ENCODE peak calls at places on chromosome 22, in six cellular contexts. E is AG10803, F is fibroblast of the aortic adventitia, I is psoas muscle, K is left ventricle myocardium inferior, Q is OCI-LY7. A is an unnamed sample.

GRCh38 chr22:35065796-35066218 is at the start of gene ISX:
- DNase-seq in Q (no peak), I (no peak), K (no peak), F (no peak), E (no peak), A (no peak)

GRCh38 chr22:31970490-31971444 is 26.4 kb downstream of the YWHAH start:
- DNase-seq in I (peak; percentile 90), E (peak; percentile 40), F (peak; percentile 55), Q (peak; percentile 63), K (peak; percentile 77), A (peak; percentile 86)

GRCh38 chr22:17675584-17675983 is 37.0 kb downstream of the BCL2L13 start:
- DNase-seq in K (no peak), F (no peak), E (no peak), Q (no peak), I (no peak), A (no peak)

GRCh38 chr22:17108256-17109112 is 12.7 kb downstream of the TMEM121B start:
- DNase-seq in I (no peak), K (no peak), F (no peak), E (no peak), Q (no peak), A (no peak)

GRCh38 chr22:36334838-36335603 is 52.7 kb downstream of the MYH9 start:
- DNase-seq in F (peak; percentile 47), K (no peak), E (peak; percentile 85), I (no peak), Q (no peak), A (peak; percentile 69)

GRCh38 chr22:24996420-24996952 is 44.0 kb downstream of the KIAA1671 start:
- DNase-seq in I (no peak), Q (no peak), E (peak; percentile 11), F (peak; percentile 61), K (no peak), A (no peak)

GRCh38 chr22:48577014-48577690 is 1250.5 kb downstream of the BRD1 start:
- DNase-seq in I (peak; percentile 44), Q (no peak), F (no peak), K (no peak), E (no peak), A (no peak)

GRCh38 chr22:36182871-36183270 is 18.7 kb downstream of the APOL4 start:
- DNase-seq in F (peak; percentile 27), Q (no peak), E (peak; percentile 42), I (no peak), K (no peak), A (no peak)

GRCh38 chr22:31857247-31857646 is 87.1 kb upstream of the YWHAH start:
- DNase-seq in E (no peak), K (no peak), Q (no peak), I (no peak), F (no peak), A (no peak)

GRCh38 chr22:48238018-48238915 is 1475.8 kb downstream of the TBC1D22A start:
- DNase-seq in E (no peak), K (no peak), Q (no peak), F (no peak), I (no peak), A (no peak)

GRCh38 chr22:36770116-36770945 is 5.6 kb downstream of the IFT27 start:
- DNase-seq in I (no peak), F (no peak), E (no peak), K (no peak), Q (no peak), A (no peak)

GRCh38 chr22:41226728-41227655 is 13.7 kb downstream of the CHADL start:
- DNase-seq in E (no peak), Q (no peak), F (no peak), K (no peak), I (no peak), A (no peak)

GRCh38 chr22:47129902-47130301 is 367.5 kb downstream of the TBC1D22A start:
- DNase-seq in E (no peak), F (no peak), Q (no peak), I (no peak), K (peak; percentile 7), A (peak; percentile 24)

GRCh38 chr22:29108137-29108536 is 35.3 kb downstream of the KREMEN1 start:
- DNase-seq in I (no peak), Q (no peak), K (no peak), E (peak; percentile 67), F (peak; percentile 37), A (no peak)

GRCh38 chr22:32103648-32104326 is 55.3 kb downstream of the C22orf42 start:
- DNase-seq in K (no peak), I (no peak), E (peak; percentile 5), Q (peak; percentile 11), F (peak; percentile 16), A (no peak)

GRCh38 chr22:40782521-40782920 is 36.6 kb downstream of the SLC25A17 start:
- DNase-seq in I (no peak), K (no peak), F (no peak), E (no peak), Q (no peak), A (no peak)

GRCh38 chr22:36022162-36022561 is 6.5 kb downstream of the RBFOX2 start:
- DNase-seq in E (peak; percentile 61), I (no peak), Q (no peak), K (no peak), F (peak; percentile 70), A (no peak)

DNA sequence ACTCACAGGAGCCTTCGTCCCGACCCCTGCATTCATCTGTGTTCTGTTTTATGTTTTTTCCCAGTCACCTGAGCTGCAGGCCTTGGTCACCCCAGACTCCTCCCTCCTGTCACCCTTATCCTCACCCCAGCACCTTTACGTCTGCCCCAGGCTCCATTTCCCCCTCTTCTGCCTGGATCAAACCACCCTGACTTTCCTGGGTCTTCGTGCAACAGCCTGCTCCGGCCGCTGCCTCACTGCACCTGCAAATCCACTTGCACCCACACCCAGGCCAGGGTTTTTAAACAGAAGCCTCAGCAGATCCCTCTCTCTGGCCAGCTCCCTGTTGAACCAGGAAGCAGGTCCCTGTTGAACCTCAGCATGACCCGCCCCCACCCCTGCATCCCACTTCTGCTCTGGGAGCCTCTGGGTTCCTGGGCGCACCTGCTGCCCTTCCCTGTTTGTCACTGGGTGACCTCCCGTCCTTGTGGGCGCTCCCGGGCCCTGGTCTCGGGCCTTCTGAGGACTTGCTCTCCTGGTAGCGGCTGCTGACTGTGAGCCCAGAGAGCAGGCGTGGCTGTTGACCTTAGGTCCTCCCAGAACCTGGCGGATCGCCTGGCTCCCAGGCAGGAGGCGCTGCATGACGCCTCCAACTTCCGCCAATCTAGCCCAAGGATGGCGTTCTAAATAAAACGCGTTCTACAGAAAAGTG is 12.8 kb downstream of the MAPK8IP2 start:
- DNase-seq in I (peak; percentile 73), E (peak; percentile 24), F (peak; percentile 19), K (peak; percentile 59), Q (no peak), A (no peak)
- TF ChIP-seq CTCF in I (no peak), E (no peak), F (no peak), K (peak; percentile 12), Q (no peak), A (no peak)

DNA sequence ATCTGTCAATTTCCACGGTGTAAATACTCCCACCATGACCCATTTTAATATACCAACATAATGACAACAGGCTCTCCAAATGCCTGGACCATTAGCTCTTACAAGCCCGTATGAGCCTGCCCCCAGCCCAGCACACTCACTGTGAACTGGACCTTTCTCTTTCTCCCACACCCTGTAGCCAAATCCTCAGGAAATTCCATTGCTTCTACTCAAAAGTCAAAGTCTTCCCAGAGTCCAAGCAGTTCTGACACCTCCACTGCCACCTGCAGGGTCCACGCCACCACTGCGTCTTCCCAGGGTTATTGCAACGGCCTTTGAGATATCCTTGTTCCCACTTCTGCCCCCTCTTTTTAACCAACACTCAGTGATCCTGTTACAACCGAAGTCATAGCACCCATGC is 110.1 kb upstream of the ASPHD2 start:
- DNase-seq in I (no peak), E (peak; percentile 31), K (no peak), Q (no peak), F (peak; percentile 35), A (no peak)
- TF ChIP-seq CTCF in I (no peak), E (no peak), K (no peak), Q (peak; percentile 66), F (peak; percentile 20), A (no peak)

DNA sequence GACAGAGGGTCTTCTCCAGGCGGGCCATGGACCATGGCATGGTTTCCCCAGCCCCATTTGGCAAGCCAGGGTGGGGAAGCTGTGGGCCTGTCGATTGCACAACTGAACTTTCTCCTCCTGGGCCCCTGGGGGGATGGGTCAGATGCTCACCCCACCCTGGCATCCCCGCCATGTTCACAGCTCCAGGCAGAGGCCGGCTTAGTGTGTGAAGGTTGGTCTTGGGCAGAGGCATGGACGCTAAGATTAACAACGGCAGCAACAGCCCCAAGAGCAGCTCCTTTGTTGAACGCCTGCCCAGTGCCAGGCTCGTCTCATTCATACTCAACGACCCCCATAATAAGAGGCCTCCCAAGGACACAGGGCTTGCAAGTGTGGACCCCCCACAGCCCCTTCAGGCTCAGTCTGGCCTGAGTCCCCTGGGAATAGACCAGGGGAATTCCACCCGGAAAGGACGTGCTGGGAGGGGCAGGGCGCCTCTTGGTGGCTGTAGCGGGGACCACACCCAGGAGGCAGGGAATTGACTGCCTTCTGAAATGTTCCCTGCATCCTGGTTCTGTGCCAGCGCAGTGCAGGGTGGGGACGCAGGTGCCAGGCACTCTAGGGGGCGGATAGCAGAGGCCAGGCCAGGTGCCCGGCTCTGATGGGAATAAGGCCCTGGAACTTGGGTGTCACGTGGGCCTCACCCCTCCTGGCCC is 8.3 kb downstream of the TSPO start:
- DNase-seq in E (no peak), F (no peak), I (peak; percentile 62), K (no peak), Q (no peak), A (no peak)
- TF ChIP-seq CTCF in E (peak; percentile 14), F (peak; percentile 23), I (no peak), K (peak; percentile 42), Q (peak; percentile 49), A (no peak)

GRCh38 chr22:19879248-19879575 is 24.5 kb upstream of the GNB1L start:
- DNase-seq in F (no peak), K (peak; percentile 6), I (no peak), Q (no peak), E (no peak), A (peak; percentile 0)

GRCh38 chr22:19879651-19879995 is 24.9 kb upstream of the GNB1L start:
- DNase-seq in I (peak; percentile 25), F (no peak), E (no peak), K (no peak), Q (no peak), A (peak; percentile 0)

GRCh38 chr22:19879996-19880785 is 25.5 kb upstream of the GNB1L start:
- DNase-seq in I (no peak), K (no peak), E (no peak), Q (no peak), F (no peak), A (peak; percentile 0)

GRCh38 chr22:19877626-19878339 is 23.1 kb upstream of the GNB1L start:
- DNase-seq in Q (no peak), K (no peak), E (peak; percentile 64), I (no peak), F (peak; percentile 10), A (peak; percentile 1)

DNA sequence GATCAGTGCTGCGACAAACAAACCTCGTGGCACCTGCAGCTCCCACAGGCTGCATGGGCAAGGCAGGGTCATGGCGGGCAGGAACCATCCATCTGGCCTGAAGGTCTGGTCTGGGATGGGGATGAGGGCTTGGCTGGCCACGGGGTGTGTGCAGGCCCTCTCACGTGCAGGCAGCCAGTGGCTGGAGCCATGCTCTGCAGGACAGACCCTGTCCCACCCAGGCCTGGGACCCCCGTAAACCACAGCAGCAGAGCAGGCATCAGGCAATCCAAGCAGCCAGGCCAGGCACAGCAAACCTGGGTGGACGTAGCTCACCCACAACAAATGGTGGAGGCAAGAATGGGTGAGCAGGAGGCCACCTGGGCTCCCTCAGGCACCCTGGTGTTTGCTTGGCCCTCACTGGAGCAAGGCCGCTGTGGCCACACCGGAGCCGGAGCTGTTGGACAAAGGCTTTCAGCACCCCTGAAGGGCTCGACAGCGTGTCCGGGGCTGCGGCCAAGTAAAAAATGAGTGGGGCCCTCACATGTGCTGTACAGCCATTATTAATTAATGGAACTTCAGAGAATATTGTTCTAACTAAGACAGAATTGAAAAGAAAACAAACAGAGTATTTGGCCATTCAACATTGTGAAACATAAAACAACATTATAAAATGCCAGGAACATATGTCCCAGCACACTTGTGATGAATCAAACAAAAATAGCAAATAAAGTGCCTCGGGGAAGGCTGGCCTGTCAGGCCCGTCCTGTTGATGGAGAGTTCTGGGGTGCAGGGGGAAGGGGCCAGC is 24.0 kb upstream of the GNB1L start:
- DNase-seq in Q (no peak), E (peak; percentile 61), F (no peak), I (peak; percentile 47), K (no peak), A (no peak)
- TF ChIP-seq CTCF in Q (no peak), E (no peak), F (no peak), I (no peak), K (no peak), A (no peak)

A was measured in activated CD8-positive, alpha-beta T cell treated with anti-CD3 and anti-CD28 coated beads for 36 hours.